ENCODE peak calls at places on chromosomes 2 and 18, in nine cellular contexts. I is progenitor cell of endocrine pancreas, O is amygdala, Q is skeletal muscle cell, F is glomerular endothelial cell, A is astrocyte, M is ACHN, U is hepatic stellate cell, K is mucosa of gallbladder. P is an unnamed sample.

GRCh38 chr2:223758131-223758840 is 79.1 kb downstream of the AP1S3 start:
- DNase-seq in I (no peak), O (no peak), Q (no peak), F (no peak), A (no peak), M (no peak), U (no peak), K (no peak), P (no peak)

GRCh38 chr2:237184192-237184922 is 98.7 kb downstream of the COPS8 start:
- DNase-seq in I (no peak), O (no peak), Q (no peak), F (no peak), A (peak; percentile 83), M (no peak), U (peak; percentile 78), K (no peak), P (no peak)

GRCh38 chr2:231204581-231204980 is 6.2 kb downstream of the ARMC9 start:
- DNase-seq in I (no peak), O (no peak), Q (no peak), F (no peak), A (no peak), M (no peak), U (no peak), K (no peak), P (no peak)

GRCh38 chr18:43271593-43272432 is 5.5 kb downstream of the SYT4 start:
- DNase-seq in I (no peak), O (no peak), Q (peak; percentile 9), F (peak; percentile 31), A (peak; percentile 10), M (peak; percentile 43), U (peak; percentile 2), K (no peak), P (peak; percentile 60)

GRCh38 chr2:81389203-81389602 is 1084.7 kb upstream of the LRRTM1 start:
- DNase-seq in I (no peak), O (no peak), Q (no peak), F (no peak), A (no peak), M (peak; percentile 27), U (no peak), K (no peak), P (no peak)

GRCh38 chr18:8253943-8254342 is 355.3 kb upstream of the RAB12 start:
- DNase-seq in I (no peak), O (no peak), Q (no peak), F (no peak), A (no peak), M (no peak), U (no peak), K (no peak), P (no peak)

GRCh38 chr18:9918016-9918680 is 4.3 kb downstream of the VAPA start:
- DNase-seq in I (no peak), O (no peak), Q (no peak), F (peak; percentile 71), A (peak; percentile 41), M (peak; percentile 25), U (peak; percentile 29), K (no peak), P (no peak)

GRCh38 chr2:112588611-112589045 is 4.2 kb downstream of the CHCHD5 start:
- DNase-seq in I (no peak), O (no peak), Q (no peak), F (no peak), A (no peak), M (no peak), U (no peak), K (no peak), P (no peak)

GRCh38 chr2:190506666-190507065 is 27.9 kb downstream of the NEMP2 start:
- DNase-seq in I (no peak), O (no peak), Q (no peak), F (no peak), A (no peak), M (no peak), U (no peak), K (no peak), P (no peak)

GRCh38 chr2:156473445-156473844 is 37.3 kb downstream of the GPD2 start:
- DNase-seq in I (no peak), O (no peak), Q (no peak), F (no peak), A (no peak), M (no peak), U (no peak), K (no peak), P (no peak)

GRCh38 chr18:47689386-47689785 is 241.1 kb downstream of the SMAD2 start:
- DNase-seq in I (no peak), O (no peak), Q (no peak), F (no peak), A (no peak), M (no peak), U (no peak), K (no peak), P (no peak)

GRCh38 chr2:83874066-83874465 is 585.0 kb downstream of the SUCLG1 start:
- DNase-seq in I (no peak), O (no peak), Q (no peak), F (no peak), A (no peak), M (no peak), U (no peak), K (no peak), P (no peak)

P was measured in SK-N-MC.